ENCODE peak calls at places on chromosomes 7 and 10, in six cellular contexts. One of them, this sample, is unnamed.

GRCh38 chr10:124626759-124627380 is 117.3 kb downstream of the FAM53B start:
- DNase-seq in SJSA1: no peak
- DNase-seq in GM12865: peak
- DNase-seq in T follicular helper cell: no peak
- DNase-seq in ELR: no peak
- DNase-seq in NCI-H226: no peak
- DNase-seq in this sample: no peak

GRCh38 chr10:130333185-130333584 is 197.0 kb downstream of the GLRX3 start:
- DNase-seq in T follicular helper cell: no peak
- DNase-seq in SJSA1: no peak
- DNase-seq in ELR: no peak
- DNase-seq in GM12865: no peak
- DNase-seq in NCI-H226: no peak
- DNase-seq in this sample: no peak

GRCh38 chr7:94829987-94830386 is 77.4 kb upstream of the PPP1R9A start:
- DNase-seq in NCI-H226: no peak
- DNase-seq in ELR: no peak
- DNase-seq in T follicular helper cell: no peak
- DNase-seq in SJSA1: no peak
- DNase-seq in GM12865: no peak
- DNase-seq in this sample: no peak

GRCh38 chr10:29030855-29031254 is 258.0 kb upstream of the LYZL1 start:
- DNase-seq in NCI-H226: no peak
- DNase-seq in SJSA1: no peak
- DNase-seq in T follicular helper cell: no peak
- DNase-seq in ELR: no peak
- DNase-seq in GM12865: no peak
- DNase-seq in this sample: no peak

GRCh38 chr10:75019360-75019759 is 92.1 kb upstream of the SAMD8 start:
- DNase-seq in ELR: peak
- DNase-seq in NCI-H226: no peak
- DNase-seq in GM12865: peak
- DNase-seq in T follicular helper cell: no peak
- DNase-seq in SJSA1: peak
- DNase-seq in this sample: no peak

GRCh38 chr10:52965938-52966401 is 193.4 kb upstream of the MBL2 start:
- DNase-seq in T follicular helper cell: no peak
- DNase-seq in ELR: no peak
- DNase-seq in NCI-H226: no peak
- DNase-seq in SJSA1: no peak
- DNase-seq in GM12865: peak
- DNase-seq in this sample: no peak

GRCh38 chr7:108014747-108015682 is 12.1 kb upstream of the LAMB1 start:
- DNase-seq in ELR: peak
- DNase-seq in GM12865: no peak
- DNase-seq in NCI-H226: peak
- DNase-seq in T follicular helper cell: no peak
- DNase-seq in SJSA1: peak
- DNase-seq in this sample: peak

GRCh38 chr7:142053988-142054387 is 57.5 kb upstream of the MGAM2 start:
- DNase-seq in ELR: no peak
- DNase-seq in NCI-H226: no peak
- DNase-seq in SJSA1: no peak
- DNase-seq in GM12865: no peak
- DNase-seq in T follicular helper cell: no peak
- DNase-seq in this sample: no peak

GRCh38 chr7:29765392-29765979 is 40.8 kb upstream of the WIPF3 start:
- DNase-seq in GM12865: no peak
- DNase-seq in NCI-H226: no peak
- DNase-seq in T follicular helper cell: no peak
- DNase-seq in SJSA1: no peak
- DNase-seq in ELR: no peak
- DNase-seq in this sample: no peak

GRCh38 chr7:42338231-42339222 is 101.5 kb upstream of the GLI3 start:
- DNase-seq in SJSA1: peak
- DNase-seq in ELR: peak
- DNase-seq in GM12865: no peak
- DNase-seq in T follicular helper cell: no peak
- DNase-seq in NCI-H226: no peak
- DNase-seq in this sample: peak

GRCh38 chr10:86647773-86648705 is 6.3 kb upstream of the OPN4 start:
- DNase-seq in SJSA1: peak
- DNase-seq in GM12865: no peak
- DNase-seq in ELR: peak
- DNase-seq in NCI-H226: peak
- DNase-seq in T follicular helper cell: no peak
- DNase-seq in this sample: peak

GRCh38 chr10:78945838-78946237 is 122.9 kb upstream of the ZMIZ1 start:
- DNase-seq in ELR: no peak
- DNase-seq in SJSA1: no peak
- DNase-seq in GM12865: no peak
- DNase-seq in NCI-H226: no peak
- DNase-seq in T follicular helper cell: no peak
- DNase-seq in this sample: no peak

GRCh38 chr7:69187824-69188335 is 410.4 kb upstream of the AUTS2 start:
- DNase-seq in ELR: no peak
- DNase-seq in NCI-H226: peak
- DNase-seq in T follicular helper cell: no peak
- DNase-seq in GM12865: no peak
- DNase-seq in SJSA1: no peak
- DNase-seq in this sample: peak

GRCh38 chr10:124002391-124003069 is 90.9 kb downstream of the CHST15 start:
- DNase-seq in ELR: no peak
- DNase-seq in T follicular helper cell: no peak
- DNase-seq in NCI-H226: no peak
- DNase-seq in SJSA1: no peak
- DNase-seq in GM12865: no peak
- DNase-seq in this sample: no peak

GRCh38 chr10:94493463-94493862 is 52.1 kb upstream of the HELLS start:
- DNase-seq in GM12865: no peak
- DNase-seq in T follicular helper cell: no peak
- DNase-seq in SJSA1: no peak
- DNase-seq in NCI-H226: no peak
- DNase-seq in ELR: no peak
- DNase-seq in this sample: no peak

GRCh38 chr10:70352401-70353097 is 29.9 kb downstream of the LRRC20 start:
- DNase-seq in SJSA1: no peak
- DNase-seq in GM12865: no peak
- DNase-seq in ELR: no peak
- DNase-seq in T follicular helper cell: no peak
- DNase-seq in NCI-H226: no peak
- DNase-seq in this sample: no peak

GRCh38 chr10:131210181-131210580 is 101.3 kb downstream of the TCERG1L start:
- DNase-seq in NCI-H226: no peak
- DNase-seq in ELR: no peak
- DNase-seq in SJSA1: no peak
- DNase-seq in GM12865: no peak
- DNase-seq in T follicular helper cell: no peak
- DNase-seq in this sample: no peak

GRCh38 chr10:82932426-82932825 is 1057.4 kb downstream of the NRG3 start:
- DNase-seq in T follicular helper cell: no peak
- DNase-seq in NCI-H226: no peak
- DNase-seq in GM12865: no peak
- DNase-seq in ELR: no peak
- DNase-seq in SJSA1: no peak
- DNase-seq in this sample: no peak

GRCh38 chr10:84589526-84590205 is 261.3 kb downstream of the CCSER2 start:
- DNase-seq in T follicular helper cell: no peak
- DNase-seq in GM12865: no peak
- DNase-seq in NCI-H226: no peak
- DNase-seq in ELR: no peak
- DNase-seq in SJSA1: no peak
- DNase-seq in this sample: no peak

GRCh38 chr7:13414661-13415105 is 574.8 kb downstream of the ETV1 start:
- DNase-seq in GM12865: no peak
- DNase-seq in SJSA1: no peak
- DNase-seq in NCI-H226: no peak
- DNase-seq in ELR: peak
- DNase-seq in T follicular helper cell: no peak
- DNase-seq in this sample: no peak

GRCh38 chr10:47111329-47111862 is 188.6 kb upstream of the GDF10 start:
- DNase-seq in SJSA1: no peak
- DNase-seq in ELR: no peak
- DNase-seq in NCI-H226: no peak
- DNase-seq in GM12865: no peak
- DNase-seq in T follicular helper cell: no peak
- DNase-seq in this sample: no peak

GRCh38 chr7:158097106-158097505 is 490.5 kb downstream of the PTPRN2 start:
- DNase-seq in ELR: no peak
- DNase-seq in NCI-H226: no peak
- DNase-seq in T follicular helper cell: no peak
- DNase-seq in GM12865: no peak
- DNase-seq in SJSA1: no peak
- DNase-seq in this sample: no peak

GRCh38 chr7:84112771-84113170 is 81.8 kb downstream of the SEMA3A start:
- DNase-seq in T follicular helper cell: no peak
- DNase-seq in SJSA1: no peak
- DNase-seq in NCI-H226: peak
- DNase-seq in ELR: no peak
- DNase-seq in GM12865: no peak
- DNase-seq in this sample: peak

GRCh38 chr7:108278281-108278680 is 148.1 kb upstream of the LAMB4 start:
- DNase-seq in T follicular helper cell: no peak
- DNase-seq in SJSA1: no peak
- DNase-seq in ELR: no peak
- DNase-seq in GM12865: no peak
- DNase-seq in NCI-H226: no peak
- DNase-seq in this sample: no peak

GRCh38 chr7:100162874-100163533 is 4.5 kb upstream of the TRAPPC14 start:
- DNase-seq in T follicular helper cell: no peak
- DNase-seq in ELR: peak
- DNase-seq in NCI-H226: peak
- DNase-seq in GM12865: no peak
- DNase-seq in SJSA1: no peak
- DNase-seq in this sample: no peak

GRCh38 chr7:92731327-92732063 is 104.9 kb downstream of the CDK6 start:
- DNase-seq in SJSA1: peak
- DNase-seq in NCI-H226: no peak
- DNase-seq in GM12865: no peak
- DNase-seq in T follicular helper cell: no peak
- DNase-seq in ELR: peak
- DNase-seq in this sample: peak

GRCh38 chr10:128084364-128084763 is 41.9 kb downstream of the MKI67 start:
- DNase-seq in SJSA1: no peak
- DNase-seq in NCI-H226: no peak
- DNase-seq in GM12865: no peak
- DNase-seq in T follicular helper cell: no peak
- DNase-seq in ELR: no peak
- DNase-seq in this sample: no peak

GRCh38 chr10:72344932-72345331 is 9.8 kb downstream of the DNAJB12 start:
- DNase-seq in T follicular helper cell: no peak
- DNase-seq in NCI-H226: no peak
- DNase-seq in ELR: no peak
- DNase-seq in SJSA1: no peak
- DNase-seq in GM12865: peak
- DNase-seq in this sample: no peak

GRCh38 chr7:76262683-76263402 is 39.6 kb upstream of the HSPB1 start:
- DNase-seq in ELR: peak
- DNase-seq in GM12865: peak
- DNase-seq in SJSA1: peak
- DNase-seq in NCI-H226: peak
- DNase-seq in T follicular helper cell: no peak
- DNase-seq in this sample: peak

GRCh38 chr7:138015096-138015495 is 13.2 kb upstream of the CREB3L2 start:
- DNase-seq in SJSA1: no peak
- DNase-seq in T follicular helper cell: no peak
- DNase-seq in ELR: no peak
- DNase-seq in NCI-H226: no peak
- DNase-seq in GM12865: no peak
- DNase-seq in this sample: no peak

GRCh38 chr7:5001911-5002310 is 42.9 kb upstream of the MMD2 start:
- DNase-seq in ELR: no peak
- DNase-seq in NCI-H226: no peak
- DNase-seq in T follicular helper cell: no peak
- DNase-seq in SJSA1: no peak
- DNase-seq in GM12865: no peak
- DNase-seq in this sample: no peak

GRCh38 chr10:45581497-45582385 is 90.8 kb downstream of the ZFAND4 start:
- DNase-seq in ELR: peak
- DNase-seq in GM12865: peak
- DNase-seq in NCI-H226: no peak
- DNase-seq in T follicular helper cell: no peak
- DNase-seq in SJSA1: no peak
- DNase-seq in this sample: no peak

GRCh38 chr10:8283986-8284385 is 229.5 kb downstream of the GATA3 start:
- DNase-seq in GM12865: no peak
- DNase-seq in T follicular helper cell: no peak
- DNase-seq in ELR: no peak
- DNase-seq in SJSA1: no peak
- DNase-seq in NCI-H226: peak
- DNase-seq in this sample: peak

GRCh38 chr7:5591547-5591899 is 167.9 kb upstream of the TNRC18 start:
- DNase-seq in GM12865: peak
- DNase-seq in T follicular helper cell: no peak
- DNase-seq in ELR: peak
- DNase-seq in SJSA1: peak
- DNase-seq in NCI-H226: peak
- DNase-seq in this sample: peak